ENCODE peak calls at places on chromosomes 6 and 20, in eight cellular contexts. G is NB4; O is fibroblast of the aortic adventitia; C is ovary; A is CD8-positive, alpha-beta T cell; H is nephron progenitor cell; T is neural crest cell; U is IMR-90. P is an unnamed sample.
A peak's percentile ranks its signal among the peaks of the same experiment; 100 is the strongest.

GRCh38 chr6:56890066-56890465 is 64.8 kb upstream of the BEND6 start:
- DNase-seq in G (no peak), O (peak; percentile 41), C (no peak), U (no peak), A (no peak), T (no peak), H (no peak), P (no peak)

GRCh38 chr6:28402197-28402596 is 2.6 kb upstream of the ZSCAN12 start:
- DNase-seq in O (no peak), T (no peak), H (no peak), U (no peak), A (no peak), G (no peak), C (no peak), P (no peak)

GRCh38 chr6:1868561-1869261 is 259.0 kb downstream of the FOXC1 start:
- DNase-seq in A (no peak), U (no peak), G (peak; percentile 12), C (no peak), O (no peak), T (no peak), H (no peak), P (no peak)

GRCh38 chr6:109393882-109394281 is 11.6 kb upstream of the CD164 start:
- DNase-seq in G (no peak), A (no peak), C (no peak), H (no peak), U (peak; percentile 22), T (no peak), O (no peak), P (no peak)

GRCh38 chr6:49776444-49776843 is 10.6 kb downstream of the PGK2 start:
- DNase-seq in U (no peak), A (no peak), H (no peak), O (no peak), G (no peak), T (no peak), C (no peak), P (no peak)

GRCh38 chr6:9085054-9085746 is 649.9 kb upstream of the SLC35B3 start:
- DNase-seq in O (no peak), T (no peak), H (no peak), U (no peak), A (no peak), C (no peak), G (no peak), P (no peak)

GRCh38 chr6:45472383-45472782 is 94.6 kb upstream of the SUPT3H start:
- DNase-seq in T (no peak), G (no peak), O (peak; percentile 42), U (peak; percentile 51), H (no peak), C (peak; percentile 22), A (no peak), P (no peak)

GRCh38 chr6:142055219-142055618 is 77.5 kb upstream of the GJE1 start:
- DNase-seq in A (no peak), T (no peak), H (no peak), U (no peak), G (no peak), C (no peak), O (no peak), P (no peak)

GRCh38 chr6:133889557-133890301 is 816 bp downstream of the TCF21 start:
- DNase-seq in U (peak; percentile 73), A (no peak), C (peak; percentile 74), H (peak; percentile 80), G (no peak), O (peak; percentile 30), T (peak; percentile 11), P (no peak)

GRCh38 chr6:16759181-16759645 is 2.0 kb downstream of the ATXN1 start:
- DNase-seq in A (no peak), H (no peak), G (peak; percentile 57), C (no peak), U (no peak), T (no peak), O (no peak), P (no peak)

GRCh38 chr6:22363166-22363965 is 66.5 kb upstream of the PRL start:
- DNase-seq in O (peak; percentile 22), T (no peak), U (no peak), H (no peak), C (no peak), G (no peak), A (no peak), P (no peak)

GRCh38 chr6:16388488-16388887 is 150.1 kb downstream of the GMPR start:
- DNase-seq in G (no peak), O (no peak), A (no peak), U (peak; percentile 43), H (no peak), C (no peak), T (no peak), P (no peak)

GRCh38 chr6:109493865-109494264 is 10.8 kb upstream of the ZBTB24 start:
- DNase-seq in U (no peak), O (no peak), C (no peak), A (no peak), G (peak; percentile 62), H (no peak), T (no peak), P (no peak)

GRCh38 chr6:169158750-169159149 is 94.9 kb downstream of the THBS2 start:
- DNase-seq in T (no peak), C (no peak), O (peak; percentile 30), U (peak; percentile 41), A (no peak), G (no peak), H (no peak), P (no peak)

GRCh38 chr20:31542201-31542842 is 28.1 kb downstream of the HM13 start:
- DNase-seq in A (no peak), C (no peak), T (no peak), U (no peak), H (no peak), O (no peak), G (no peak), P (peak; percentile 72)

GRCh38 chr6:69985180-69985579 is 118.8 kb downstream of the COL19A1 start:
- DNase-seq in C (no peak), H (no peak), A (no peak), G (no peak), T (no peak), U (no peak), O (peak; percentile 2), P (no peak)

GRCh38 chr6:16249971-16250370 is 11.6 kb downstream of the GMPR start:
- DNase-seq in O (no peak), T (no peak), C (no peak), G (no peak), U (no peak), A (no peak), H (no peak), P (no peak)

GRCh38 chr6:127484207-127484858 is 25.1 kb upstream of the KIAA0408 start:
- DNase-seq in A (no peak), T (no peak), H (no peak), O (peak; percentile 58), U (peak; percentile 70), C (no peak), G (peak; percentile 45), P (no peak)

GRCh38 chr6:44268095-44268628 is 2.1 kb upstream of the TMEM151B start:
- DNase-seq in G (peak; percentile 64), A (peak; percentile 67), T (peak; percentile 60), H (peak; percentile 75), C (no peak), O (peak; percentile 52), U (peak; percentile 46), P (no peak)

GRCh38 chr6:33579828-33580714 is at the start of gene BAK1:
- DNase-seq in T (peak; percentile 75), C (peak; percentile 87), H (peak; percentile 84), A (peak; percentile 84), O (peak; percentile 85), U (peak; percentile 89), G (peak; percentile 94), P (peak; percentile 78)

DNA sequence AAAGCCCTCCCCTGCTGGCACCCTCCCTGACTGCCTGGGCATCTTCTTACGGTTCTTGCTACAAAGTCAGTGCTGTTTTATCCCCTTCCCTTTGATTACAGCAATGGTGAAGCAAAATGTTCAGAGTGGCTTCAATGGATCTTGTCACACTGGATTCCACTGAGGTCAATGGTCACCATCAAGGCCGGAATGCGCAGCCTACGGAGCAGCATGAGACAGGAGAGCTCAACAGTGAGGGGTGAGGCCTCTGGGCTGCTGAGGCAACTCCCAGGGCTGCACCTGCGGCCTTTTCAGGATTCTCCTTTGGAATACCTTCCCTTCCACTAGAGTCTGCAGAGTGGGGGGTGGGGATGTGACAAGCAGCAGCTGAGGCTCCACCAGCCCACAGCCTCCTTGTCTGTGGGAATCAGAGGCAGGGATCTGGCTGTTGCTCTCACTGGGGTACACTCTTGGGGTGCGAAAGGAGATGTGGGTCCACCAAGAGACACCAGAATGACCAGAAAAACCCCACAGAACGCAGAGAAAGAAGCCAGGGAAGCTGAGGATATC is 40.4 kb upstream of the EMILIN3 start:
- DNase-seq in H (no peak), G (no peak), T (no peak), C (no peak), O (no peak), U (no peak), A (no peak), P (no peak)
- TF ChIP-seq CTCF in H (no peak), G (no peak), T (no peak), C (no peak), O (no peak), U (no peak), A (no peak), P (no peak)

GRCh38 chr6:105526198-105526872 is 123.5 kb upstream of the PREP start:
- DNase-seq in H (no peak), C (no peak), G (no peak), O (no peak), U (no peak), A (no peak), T (no peak), P (no peak)
- TF ChIP-seq CTCF in H (no peak), C (no peak), G (no peak), O (no peak), U (no peak), A (no peak), T (no peak), P (no peak)

DNA sequence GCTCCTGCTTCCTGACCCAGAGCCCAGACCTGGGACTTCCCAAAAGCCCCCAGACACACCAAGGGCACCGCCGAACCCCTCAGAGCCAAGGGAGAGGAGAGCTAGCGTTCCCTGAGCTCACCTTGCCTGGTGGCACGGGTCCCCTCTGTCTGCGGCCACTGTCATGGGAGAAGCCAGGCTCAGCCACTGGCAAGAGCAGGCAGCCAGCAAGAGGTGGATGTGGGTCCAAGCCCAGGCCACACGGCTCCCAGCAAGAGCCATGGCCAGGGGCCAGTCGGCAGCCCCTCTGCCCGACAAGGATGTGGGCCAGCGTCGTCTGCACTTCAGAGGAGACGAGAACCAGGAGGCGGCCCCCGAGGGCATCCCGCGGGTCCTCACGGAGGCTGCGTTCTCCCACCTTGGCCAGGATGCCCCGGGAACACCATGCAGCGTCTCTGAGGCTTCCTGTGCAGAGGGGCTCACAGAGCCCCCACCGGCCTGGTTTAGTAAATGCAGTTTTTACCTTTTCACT is 2.2 kb upstream of the PPDPF start:
- DNase-seq in T (no peak), U (no peak), C (no peak), A (peak; percentile 5), O (no peak), H (no peak), G (no peak), P (peak; percentile 48)
- TF ChIP-seq CTCF in T (peak; percentile 38), U (peak; percentile 5), C (no peak), A (no peak), O (no peak), H (peak; percentile 6), G (no peak), P (no peak)

DNA sequence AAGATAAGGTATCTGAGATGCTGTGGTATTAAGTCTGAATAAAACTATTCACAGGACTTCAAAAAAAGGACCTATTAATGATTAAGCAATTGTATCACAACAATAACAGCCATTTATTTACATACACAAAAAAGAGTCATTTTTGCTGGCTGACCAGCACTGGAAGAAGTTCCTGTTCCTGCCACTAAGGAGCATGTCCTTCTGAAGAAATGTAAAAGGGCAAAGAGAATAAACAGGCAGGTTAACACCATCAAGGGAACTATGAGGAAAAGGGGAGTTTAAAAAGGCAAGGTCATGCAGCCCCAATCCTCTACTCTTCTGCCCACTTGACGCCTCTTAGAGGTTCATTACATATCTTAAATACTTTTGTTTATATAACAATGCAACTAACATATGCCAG is 39.3 kb downstream of the REPS1 start:
- DNase-seq in H (no peak), A (no peak), G (no peak), U (no peak), T (no peak), O (no peak), C (no peak), P (no peak)
- TF ChIP-seq CTCF in H (no peak), A (no peak), G (no peak), U (no peak), T (peak; percentile 34), O (peak; percentile 31), C (no peak), P (no peak)

P was measured in CD14-positive monocyte.